ENCODE peak calls at places on chromosomes 3 and 15, in nine cellular contexts. One of them, this sample, is unnamed.

GRCh38 chr15:69478259-69478687 is 25.7 kb downstream of the RPLP1 start:
- DNase-seq in NCI-H1417: peak; percentile 67
- DNase-seq in AML-193: no peak
- DNase-seq in MV-4-11: peak; percentile 20
- DNase-seq in cerebellar cortex: no peak
- DNase-seq in WTC11: peak; percentile 84
- DNase-seq in activated CD4-positive, alpha-beta T cell treated with anti-CD3 and anti-CD28 coated beads, Interleukin-2, amount 50 U/mL, for 1 hour: peak; percentile 45
- DNase-seq in NCI-H460: no peak
- DNase-seq in T follicular helper cell: no peak
- DNase-seq in this sample: no peak

GRCh38 chr3:122665226-122665786 is 15.3 kb upstream of the PARP14 start:
- DNase-seq in MV-4-11: no peak
- DNase-seq in WTC11: no peak
- DNase-seq in cerebellar cortex: peak; percentile 18
- DNase-seq in NCI-H1417: no peak
- DNase-seq in AML-193: no peak
- DNase-seq in T follicular helper cell: no peak
- DNase-seq in activated CD4-positive, alpha-beta T cell treated with anti-CD3 and anti-CD28 coated beads, Interleukin-2, amount 50 U/mL, for 1 hour: no peak
- DNase-seq in NCI-H460: no peak
- DNase-seq in this sample: no peak

GRCh38 chr3:172787019-172787418 is 36.5 kb downstream of the ECT2 start:
- DNase-seq in activated CD4-positive, alpha-beta T cell treated with anti-CD3 and anti-CD28 coated beads, Interleukin-2, amount 50 U/mL, for 1 hour: no peak
- DNase-seq in AML-193: no peak
- DNase-seq in NCI-H1417: no peak
- DNase-seq in NCI-H460: no peak
- DNase-seq in cerebellar cortex: no peak
- DNase-seq in MV-4-11: no peak
- DNase-seq in WTC11: no peak
- DNase-seq in T follicular helper cell: no peak
- DNase-seq in this sample: no peak

GRCh38 chr3:114411811-114412803 is 118.3 kb downstream of the TIGIT start:
- DNase-seq in AML-193: no peak
- DNase-seq in WTC11: no peak
- DNase-seq in MV-4-11: no peak
- DNase-seq in NCI-H1417: no peak
- DNase-seq in T follicular helper cell: no peak
- DNase-seq in cerebellar cortex: no peak
- DNase-seq in NCI-H460: peak; percentile 6
- DNase-seq in activated CD4-positive, alpha-beta T cell treated with anti-CD3 and anti-CD28 coated beads, Interleukin-2, amount 50 U/mL, for 1 hour: no peak
- DNase-seq in this sample: no peak

GRCh38 chr3:173553635-173554280 is 156.2 kb downstream of the NLGN1 start:
- DNase-seq in cerebellar cortex: peak; percentile 59
- DNase-seq in AML-193: no peak
- DNase-seq in T follicular helper cell: no peak
- DNase-seq in MV-4-11: no peak
- DNase-seq in NCI-H1417: peak; percentile 36
- DNase-seq in WTC11: no peak
- DNase-seq in NCI-H460: peak; percentile 24
- DNase-seq in activated CD4-positive, alpha-beta T cell treated with anti-CD3 and anti-CD28 coated beads, Interleukin-2, amount 50 U/mL, for 1 hour: no peak
- DNase-seq in this sample: no peak

GRCh38 chr3:67318162-67318561 is 320.1 kb downstream of the KBTBD8 start:
- DNase-seq in WTC11: no peak
- DNase-seq in MV-4-11: no peak
- DNase-seq in NCI-H460: no peak
- DNase-seq in NCI-H1417: no peak
- DNase-seq in T follicular helper cell: no peak
- DNase-seq in cerebellar cortex: no peak
- DNase-seq in AML-193: no peak
- DNase-seq in activated CD4-positive, alpha-beta T cell treated with anti-CD3 and anti-CD28 coated beads, Interleukin-2, amount 50 U/mL, for 1 hour: no peak
- DNase-seq in this sample: no peak

GRCh38 chr3:187738089-187738399 is 7.2 kb downstream of the BCL6 start:
- DNase-seq in MV-4-11: no peak
- DNase-seq in NCI-H1417: peak; percentile 57
- DNase-seq in WTC11: no peak
- DNase-seq in NCI-H460: no peak
- DNase-seq in AML-193: no peak
- DNase-seq in T follicular helper cell: no peak
- DNase-seq in cerebellar cortex: no peak
- DNase-seq in activated CD4-positive, alpha-beta T cell treated with anti-CD3 and anti-CD28 coated beads, Interleukin-2, amount 50 U/mL, for 1 hour: no peak
- DNase-seq in this sample: no peak

GRCh38 chr3:195809291-195809785 is 2.4 kb downstream of the MUC4 start:
- DNase-seq in T follicular helper cell: no peak
- DNase-seq in cerebellar cortex: no peak
- DNase-seq in MV-4-11: no peak
- DNase-seq in AML-193: no peak
- DNase-seq in WTC11: peak; percentile 49
- DNase-seq in NCI-H1417: no peak
- DNase-seq in NCI-H460: no peak
- DNase-seq in activated CD4-positive, alpha-beta T cell treated with anti-CD3 and anti-CD28 coated beads, Interleukin-2, amount 50 U/mL, for 1 hour: no peak
- DNase-seq in this sample: no peak

GRCh38 chr15:68204776-68205557 is at the start of gene CALML4:
- DNase-seq in NCI-H460: no peak
- DNase-seq in MV-4-11: peak; percentile 14
- DNase-seq in activated CD4-positive, alpha-beta T cell treated with anti-CD3 and anti-CD28 coated beads, Interleukin-2, amount 50 U/mL, for 1 hour: no peak
- DNase-seq in WTC11: no peak
- DNase-seq in NCI-H1417: no peak
- DNase-seq in cerebellar cortex: peak; percentile 88
- DNase-seq in AML-193: no peak
- DNase-seq in T follicular helper cell: no peak
- DNase-seq in this sample: no peak

GRCh38 chr3:157493627-157494550 is 9.3 kb downstream of the VEPH1 start:
- DNase-seq in AML-193: peak; percentile 69
- DNase-seq in activated CD4-positive, alpha-beta T cell treated with anti-CD3 and anti-CD28 coated beads, Interleukin-2, amount 50 U/mL, for 1 hour: no peak
- DNase-seq in WTC11: no peak
- DNase-seq in cerebellar cortex: peak; percentile 80
- DNase-seq in T follicular helper cell: no peak
- DNase-seq in NCI-H460: peak; percentile 44
- DNase-seq in NCI-H1417: peak; percentile 40
- DNase-seq in MV-4-11: peak; percentile 50
- DNase-seq in this sample: no peak

GRCh38 chr3:57755368-57756021 is 614 bp upstream of the SLMAP start:
- DNase-seq in T follicular helper cell: no peak
- DNase-seq in MV-4-11: peak; percentile 29
- DNase-seq in NCI-H1417: peak; percentile 86
- DNase-seq in cerebellar cortex: peak; percentile 88
- DNase-seq in activated CD4-positive, alpha-beta T cell treated with anti-CD3 and anti-CD28 coated beads, Interleukin-2, amount 50 U/mL, for 1 hour: no peak
- DNase-seq in NCI-H460: no peak
- DNase-seq in AML-193: peak; percentile 77
- DNase-seq in WTC11: peak; percentile 20
- DNase-seq in this sample: peak; percentile 33

GRCh38 chr3:32840086-32840841 is 22.5 kb downstream of the TRIM71 start:
- DNase-seq in NCI-H1417: no peak
- DNase-seq in NCI-H460: no peak
- DNase-seq in WTC11: peak; percentile 68
- DNase-seq in T follicular helper cell: no peak
- DNase-seq in MV-4-11: no peak
- DNase-seq in cerebellar cortex: no peak
- DNase-seq in activated CD4-positive, alpha-beta T cell treated with anti-CD3 and anti-CD28 coated beads, Interleukin-2, amount 50 U/mL, for 1 hour: no peak
- DNase-seq in AML-193: no peak
- DNase-seq in this sample: no peak

GRCh38 chr15:33086500-33087141 is 107.9 kb downstream of the FMN1 start:
- DNase-seq in T follicular helper cell: no peak
- DNase-seq in MV-4-11: peak; percentile 55
- DNase-seq in WTC11: no peak
- DNase-seq in NCI-H460: peak; percentile 40
- DNase-seq in cerebellar cortex: peak; percentile 5
- DNase-seq in AML-193: peak; percentile 73
- DNase-seq in activated CD4-positive, alpha-beta T cell treated with anti-CD3 and anti-CD28 coated beads, Interleukin-2, amount 50 U/mL, for 1 hour: no peak
- DNase-seq in NCI-H1417: peak; percentile 11
- DNase-seq in this sample: peak; percentile 15

GRCh38 chr3:76554717-76555116 is 485.2 kb upstream of the ROBO2 start:
- DNase-seq in WTC11: no peak
- DNase-seq in T follicular helper cell: no peak
- DNase-seq in NCI-H1417: no peak
- DNase-seq in MV-4-11: peak; percentile 78
- DNase-seq in cerebellar cortex: no peak
- DNase-seq in NCI-H460: no peak
- DNase-seq in AML-193: no peak
- DNase-seq in activated CD4-positive, alpha-beta T cell treated with anti-CD3 and anti-CD28 coated beads, Interleukin-2, amount 50 U/mL, for 1 hour: no peak
- DNase-seq in this sample: no peak

GRCh38 chr3:141294300-141294699 is 62.7 kb downstream of the PXYLP1 start:
- DNase-seq in NCI-H1417: no peak
- DNase-seq in NCI-H460: no peak
- DNase-seq in T follicular helper cell: no peak
- DNase-seq in cerebellar cortex: no peak
- DNase-seq in MV-4-11: no peak
- DNase-seq in AML-193: no peak
- DNase-seq in activated CD4-positive, alpha-beta T cell treated with anti-CD3 and anti-CD28 coated beads, Interleukin-2, amount 50 U/mL, for 1 hour: no peak
- DNase-seq in WTC11: no peak
- DNase-seq in this sample: no peak

GRCh38 chr15:35321926-35322325 is 224.0 kb downstream of the DPH6 start:
- DNase-seq in AML-193: no peak
- DNase-seq in cerebellar cortex: peak; percentile 96
- DNase-seq in NCI-H460: no peak
- DNase-seq in NCI-H1417: no peak
- DNase-seq in MV-4-11: no peak
- DNase-seq in WTC11: no peak
- DNase-seq in T follicular helper cell: no peak
- DNase-seq in activated CD4-positive, alpha-beta T cell treated with anti-CD3 and anti-CD28 coated beads, Interleukin-2, amount 50 U/mL, for 1 hour: no peak
- DNase-seq in this sample: no peak

GRCh38 chr15:60003243-60004018 is 680 bp upstream of the FOXB1 start:
- DNase-seq in AML-193: no peak
- DNase-seq in WTC11: no peak
- DNase-seq in MV-4-11: no peak
- DNase-seq in cerebellar cortex: no peak
- DNase-seq in T follicular helper cell: no peak
- DNase-seq in activated CD4-positive, alpha-beta T cell treated with anti-CD3 and anti-CD28 coated beads, Interleukin-2, amount 50 U/mL, for 1 hour: no peak
- DNase-seq in NCI-H460: no peak
- DNase-seq in NCI-H1417: no peak
- DNase-seq in this sample: no peak

GRCh38 chr3:158279584-158279983 is 169.7 kb downstream of the RSRC1 start:
- DNase-seq in AML-193: peak; percentile 90
- DNase-seq in T follicular helper cell: no peak
- DNase-seq in MV-4-11: peak; percentile 72
- DNase-seq in NCI-H1417: no peak
- DNase-seq in NCI-H460: no peak
- DNase-seq in WTC11: no peak
- DNase-seq in cerebellar cortex: no peak
- DNase-seq in activated CD4-positive, alpha-beta T cell treated with anti-CD3 and anti-CD28 coated beads, Interleukin-2, amount 50 U/mL, for 1 hour: no peak
- DNase-seq in this sample: no peak

This sample was measured in GM12864.